ENCODE peak calls at places on chromosomes 11 and 22, in nine cellular contexts. T, Q, G, H, Y, M, D, J and F are unnamed samples.

GRCh38 chr11:129749141-129749540 is 66.5 kb upstream of the TMEM45B start:
- DNase-seq in T (no peak), Q (no peak), G (no peak), H (no peak), Y (no peak), M (no peak), D (no peak), J (no peak), F (no peak)

GRCh38 chr11:72769680-72770079 is 17.5 kb upstream of the ARAP1 start:
- DNase-seq in T (no peak), Q (no peak), G (no peak), H (no peak), Y (no peak), M (no peak), D (no peak), J (no peak), F (no peak)

GRCh38 chr11:82899957-82900276 is 313 bp downstream of the PRCP start:
- DNase-seq in T (peak), Q (no peak), G (no peak), H (no peak), Y (no peak), M (no peak), D (no peak), J (no peak), F (no peak)

GRCh38 chr11:62539238-62539925 is 7.2 kb downstream of the AHNAK start:
- DNase-seq in T (peak), Q (peak), G (peak), H (peak), Y (peak), M (peak), D (peak), J (peak), F (no peak)

GRCh38 chr22:45602824-45603301 is 68.8 kb upstream of the ATXN10 start:
- DNase-seq in T (peak), Q (peak), G (no peak), H (peak), Y (peak), M (peak), D (no peak), J (no peak), F (no peak)

GRCh38 chr22:36252754-36253522 is at the start of gene APOL1:
- DNase-seq in T (no peak), Q (no peak), G (no peak), H (peak), Y (no peak), M (peak), D (peak), J (peak), F (peak)

GRCh38 chr11:43359432-43359818 is 705 bp downstream of the TTC17 start:
- DNase-seq in T (peak), Q (no peak), G (no peak), H (peak), Y (no peak), M (peak), D (no peak), J (no peak), F (no peak)

GRCh38 chr11:111513240-111513605 is 1.0 kb upstream of the BTG4 start:
- DNase-seq in T (no peak), Q (no peak), G (no peak), H (no peak), Y (no peak), M (no peak), D (no peak), J (no peak), F (no peak)

GRCh38 chr11:113504586-113504985 is 29.4 kb upstream of the DRD2 start:
- DNase-seq in T (no peak), Q (no peak), G (no peak), H (no peak), Y (no peak), M (no peak), D (no peak), J (no peak), F (no peak)

GRCh38 chr22:17087176-17088131 is 2.7 kb downstream of the IL17RA start:
- DNase-seq in T (peak), Q (no peak), G (no peak), H (peak), Y (peak), M (peak), D (no peak), J (peak), F (peak)

GRCh38 chr11:34333787-34334186 is 24.0 kb downstream of the ABTB2 start:
- DNase-seq in T (no peak), Q (no peak), G (no peak), H (no peak), Y (no peak), M (no peak), D (no peak), J (no peak), F (no peak)

GRCh38 chr22:42685941-42686666 is 34.6 kb downstream of the A4GALT start:
- DNase-seq in T (no peak), Q (peak), G (no peak), H (no peak), Y (no peak), M (no peak), D (no peak), J (no peak), F (no peak)

GRCh38 chr11:2036863-2037486 is 39.3 kb upstream of the H19 start:
- DNase-seq in T (no peak), Q (no peak), G (no peak), H (no peak), Y (no peak), M (no peak), D (no peak), J (no peak), F (no peak)

GRCh38 chr22:42436402-42436801 is 4.2 kb upstream of the NFAM1 start:
- DNase-seq in T (no peak), Q (no peak), G (no peak), H (no peak), Y (no peak), M (no peak), D (no peak), J (no peak), F (no peak)

GRCh38 chr11:18749681-18750319 is 23.8 kb upstream of the IGSF22 start:
- DNase-seq in T (peak), Q (no peak), G (no peak), H (peak), Y (peak), M (peak), D (peak), J (no peak), F (no peak)

GRCh38 chr11:6099577-6099976 is 7.9 kb upstream of the OR56B4 start:
- DNase-seq in T (no peak), Q (no peak), G (no peak), H (no peak), Y (no peak), M (no peak), D (no peak), J (no peak), F (no peak)